ENCODE peak calls at places on chromosomes 12 and 14, in nine cellular contexts. U is prostate gland, B is A549, V is heart left ventricle, J is uterus, X is HCT116, W is thyroid gland, G is endothelial cell of umbilical vein, S is transverse colon. H is an unnamed sample.

GRCh38 chr14:85917631-85918030 is 387.7 kb downstream of the FLRT2 start:
- DNase-seq in U (no peak), B (no peak), V (no peak), J (no peak), X (no peak), W (no peak), G (no peak), S (no peak), H (no peak)

GRCh38 chr12:105935981-105936380 is 202.8 kb downstream of the NUAK1 start:
- DNase-seq in U (no peak), B (no peak), V (no peak), J (no peak), X (no peak), W (no peak), G (peak), S (no peak), H (no peak)

GRCh38 chr12:130552483-130552996 is 163.6 kb downstream of the RIMBP2 start:
- DNase-seq in U (no peak), B (no peak), V (no peak), J (no peak), X (no peak), W (no peak), G (no peak), S (no peak), H (no peak)

GRCh38 chr12:24821691-24822090 is 127.2 kb downstream of the BCAT1 start:
- DNase-seq in U (no peak), B (no peak), V (no peak), J (no peak), X (no peak), W (no peak), G (no peak), S (no peak), H (no peak)

GRCh38 chr12:20523658-20524057 is 155.3 kb downstream of the PDE3A start:
- DNase-seq in U (no peak), B (no peak), V (no peak), J (no peak), X (no peak), W (no peak), G (no peak), S (no peak), H (no peak)

GRCh38 chr14:103624860-103625259 is 4.2 kb upstream of the KLC1 start:
- DNase-seq in U (peak), B (peak), V (peak), J (peak), X (peak), W (peak), G (peak), S (peak), H (peak)

GRCh38 chr14:100832311-100832960 is 6.5 kb downstream of the MEG3 start:
- DNase-seq in U (no peak), B (no peak), V (no peak), J (no peak), X (no peak), W (no peak), G (no peak), S (no peak), H (no peak)

GRCh38 chr14:69483765-69484443 is 624 bp upstream of the PLEKHD1 start:
- DNase-seq in U (no peak), B (peak), V (peak), J (no peak), X (no peak), W (peak), G (no peak), S (peak), H (peak)

GRCh38 chr12:61750604-61751003 is 509.6 kb upstream of the USP15 start:
- DNase-seq in U (no peak), B (no peak), V (no peak), J (no peak), X (no peak), W (no peak), G (no peak), S (no peak), H (no peak)

GRCh38 chr14:99604766-99605298 is 825 bp upstream of the CCDC85C start:
- DNase-seq in U (no peak), B (peak), V (no peak), J (no peak), X (no peak), W (peak), G (peak), S (peak), H (peak)

GRCh38 chr12:120262852-120263724 is 2.4 kb downstream of the PXN start:
- DNase-seq in U (no peak), B (no peak), V (peak), J (no peak), X (no peak), W (peak), G (peak), S (no peak), H (no peak)

GRCh38 chr12:85309180-85309579 is 29.2 kb downstream of the ALX1 start:
- DNase-seq in U (no peak), B (no peak), V (no peak), J (no peak), X (no peak), W (no peak), G (no peak), S (no peak), H (no peak)

GRCh38 chr14:106308839-106309389 is 782.5 kb downstream of the TMEM121 start:
- DNase-seq in U (no peak), B (peak), V (no peak), J (no peak), X (no peak), W (no peak), G (no peak), S (peak), H (peak)

GRCh38 chr12:91763654-91764439 is 381.8 kb downstream of the BTG1 start:
- DNase-seq in U (no peak), B (no peak), V (no peak), J (no peak), X (no peak), W (no peak), G (no peak), S (no peak), H (no peak)

GRCh38 chr14:53217283-53217994 is 64.3 kb upstream of the DDHD1 start:
- DNase-seq in U (peak), B (peak), V (peak), J (peak), X (peak), W (peak), G (peak), S (peak), H (peak)

GRCh38 chr14:42047421-42048045 is 440.9 kb downstream of the LRFN5 start:
- DNase-seq in U (no peak), B (no peak), V (no peak), J (no peak), X (no peak), W (no peak), G (no peak), S (no peak), H (no peak)

GRCh38 chr12:107331912-107332311 is 238.6 kb upstream of the CRY1 start:
- DNase-seq in U (no peak), B (no peak), V (no peak), J (no peak), X (no peak), W (peak), G (no peak), S (no peak), H (no peak)

GRCh38 chr12:103844296-103844695 is 3.3 kb upstream of the NT5DC3 start:
- DNase-seq in U (no peak), B (no peak), V (no peak), J (no peak), X (no peak), W (no peak), G (no peak), S (no peak), H (no peak)

GRCh38 chr12:66240106-66240820 is 51.2 kb downstream of the IRAK3 start:
- DNase-seq in U (no peak), B (no peak), V (no peak), J (no peak), X (no peak), W (no peak), G (no peak), S (no peak), H (no peak)

GRCh38 chr12:12582895-12583303 is 20.2 kb upstream of the DUSP16 start:
- DNase-seq in U (no peak), B (peak), V (no peak), J (no peak), X (no peak), W (peak), G (no peak), S (no peak), H (no peak)

GRCh38 chr12:92208613-92209121 is 63.0 kb upstream of the BTG1 start:
- DNase-seq in U (no peak), B (peak), V (no peak), J (no peak), X (no peak), W (no peak), G (peak), S (no peak), H (no peak)

GRCh38 chr12:95212576-95212975 is 4.7 kb downstream of the FGD6 start:
- DNase-seq in U (no peak), B (no peak), V (no peak), J (no peak), X (no peak), W (no peak), G (peak), S (no peak), H (no peak)

GRCh38 chr12:19419086-19419485 is 20.2 kb upstream of the AEBP2 start:
- DNase-seq in U (no peak), B (no peak), V (no peak), J (no peak), X (no peak), W (no peak), G (no peak), S (no peak), H (no peak)

GRCh38 chr12:111126331-111126730 is 206.0 kb upstream of the MYL2 start:
- DNase-seq in U (no peak), B (peak), V (peak), J (no peak), X (no peak), W (no peak), G (no peak), S (no peak), H (peak)

GRCh38 chr12:117972341-117972740 is 3.6 kb upstream of the KSR2 start:
- DNase-seq in U (no peak), B (no peak), V (no peak), J (no peak), X (no peak), W (no peak), G (no peak), S (peak), H (no peak)

GRCh38 chr14:80959448-80960006 is 4.1 kb downstream of the TSHR start:
- DNase-seq in U (no peak), B (no peak), V (no peak), J (no peak), X (no peak), W (peak), G (no peak), S (peak), H (peak)

GRCh38 chr12:100868487-100868886 is 73.9 kb downstream of the ANO4 start:
- DNase-seq in U (no peak), B (no peak), V (no peak), J (no peak), X (no peak), W (no peak), G (no peak), S (no peak), H (no peak)

GRCh38 chr12:101750152-101750551 is 10.9 kb upstream of the SYCP3 start:
- DNase-seq in U (no peak), B (no peak), V (no peak), J (no peak), X (no peak), W (no peak), G (no peak), S (no peak), H (no peak)

GRCh38 chr12:58314610-58315009 is 373.2 kb downstream of the ATP23 start:
- DNase-seq in U (no peak), B (no peak), V (no peak), J (no peak), X (no peak), W (no peak), G (peak), S (no peak), H (no peak)

GRCh38 chr14:89357655-89358297 is 59.3 kb downstream of the FOXN3 start:
- DNase-seq in U (no peak), B (no peak), V (no peak), J (no peak), X (no peak), W (no peak), G (no peak), S (no peak), H (no peak)

GRCh38 chr12:121697093-121697698 is 15.4 kb upstream of the TMEM120B start:
- DNase-seq in U (peak), B (peak), V (no peak), J (no peak), X (peak), W (no peak), G (peak), S (no peak), H (no peak)

GRCh38 chr14:88386395-88386794 is 938 bp downstream of the SPATA7 start:
- DNase-seq in U (no peak), B (no peak), V (no peak), J (no peak), X (no peak), W (no peak), G (no peak), S (no peak), H (no peak)

GRCh38 chr14:95490727-95491451 is 25.6 kb downstream of the SYNE3 start:
- DNase-seq in U (no peak), B (peak), V (peak), J (no peak), X (peak), W (no peak), G (no peak), S (peak), H (no peak)

GRCh38 chr12:108793756-108794441 is 62.6 kb upstream of the CORO1C start:
- DNase-seq in U (no peak), B (no peak), V (peak), J (no peak), X (no peak), W (peak), G (no peak), S (peak), H (peak)

GRCh38 chr12:105948331-105948730 is 190.4 kb downstream of the NUAK1 start:
- DNase-seq in U (no peak), B (no peak), V (no peak), J (no peak), X (no peak), W (no peak), G (no peak), S (no peak), H (no peak)

GRCh38 chr14:27642251-27642866 is 1044.5 kb upstream of the NOVA1 start:
- DNase-seq in U (no peak), B (no peak), V (no peak), J (no peak), X (no peak), W (no peak), G (no peak), S (no peak), H (no peak)

GRCh38 chr14:81465507-81466228 is 65.5 kb upstream of the STON2 start:
- DNase-seq in U (no peak), B (no peak), V (no peak), J (no peak), X (no peak), W (peak), G (no peak), S (no peak), H (no peak)

GRCh38 chr14:99069946-99070345 is 202.1 kb downstream of the BCL11B start:
- DNase-seq in U (no peak), B (no peak), V (no peak), J (no peak), X (no peak), W (no peak), G (no peak), S (no peak), H (no peak)

GRCh38 chr14:23566782-23567185 is 807 bp downstream of the AP1G2 start:
- DNase-seq in U (peak), B (peak), V (no peak), J (no peak), X (no peak), W (peak), G (no peak), S (no peak), H (no peak)

GRCh38 chr14:23567186-23568020 is at the start of gene AP1G2:
- DNase-seq in U (peak), B (peak), V (peak), J (peak), X (peak), W (peak), G (peak), S (peak), H (peak)

GRCh38 chr14:23569443-23570151 is 2.0 kb upstream of the AP1G2 start:
- DNase-seq in U (no peak), B (peak), V (no peak), J (peak), X (peak), W (no peak), G (no peak), S (no peak), H (no peak)

GRCh38 chr14:23568021-23568599 is 519 bp upstream of the AP1G2 start:
- DNase-seq in U (no peak), B (no peak), V (no peak), J (no peak), X (no peak), W (no peak), G (no peak), S (no peak), H (no peak)

DNA sequence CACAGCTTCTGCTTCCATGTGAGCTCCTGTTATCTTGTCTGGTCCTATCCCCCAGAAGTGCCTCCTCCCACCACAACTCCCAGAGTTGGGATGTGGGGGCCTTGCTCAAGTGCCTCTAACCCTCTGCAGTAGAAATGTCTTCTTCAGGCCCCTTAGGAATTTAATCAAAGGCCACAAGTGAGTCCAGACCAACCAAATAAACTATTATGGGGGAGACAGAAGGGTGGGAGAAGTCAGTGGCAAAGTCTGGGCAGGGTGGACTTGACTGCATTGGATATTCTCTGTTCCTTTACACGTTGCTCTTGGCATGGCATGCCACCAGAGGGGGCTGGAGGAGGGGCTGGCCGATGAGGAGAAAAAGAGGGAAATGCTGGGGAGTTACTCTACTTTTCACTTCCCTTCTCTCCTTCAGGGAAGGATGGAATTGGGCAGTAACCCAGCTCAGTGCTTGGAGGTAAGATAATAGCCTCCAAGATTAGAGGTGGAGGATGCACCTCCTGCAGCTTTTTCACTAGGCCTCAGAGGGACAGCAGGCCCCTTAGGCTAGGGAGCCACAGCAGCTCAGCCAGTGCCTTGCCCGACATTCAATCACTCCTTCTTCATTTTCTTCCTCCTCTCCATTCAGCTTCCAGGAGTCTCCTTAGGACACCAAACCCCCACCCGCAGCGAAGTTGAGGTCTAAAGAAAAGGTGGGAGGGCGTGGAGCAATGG is 1.2 kb upstream of the AP1G2 start:
- DNase-seq in U (no peak), B (peak), V (no peak), J (peak), X (no peak), W (no peak), G (no peak), S (no peak), H (no peak)
- TF ChIP-seq CTCF in U (no peak), B (peak), V (no peak), J (no peak), X (peak), W (no peak), G (peak), S (peak), H (no peak)

GRCh38 chr14:32472081-32472480 is 143.0 kb downstream of the AKAP6 start:
- DNase-seq in U (no peak), B (no peak), V (no peak), J (no peak), X (no peak), W (no peak), G (no peak), S (no peak), H (no peak)
- H3K4me3 ChIP-seq in U (no peak), B (no peak), V (no peak), J (no peak), X (no peak), W (no peak), G (no peak), S (no peak), H (no peak)

GRCh38 chr12:67645571-67645970 is 3.0 kb upstream of the DYRK2 start:
- DNase-seq in U (no peak), B (no peak), V (no peak), J (no peak), X (no peak), W (no peak), G (no peak), S (no peak), H (no peak)

GRCh38 chr12:67645126-67645525 is 3.4 kb upstream of the DYRK2 start:
- DNase-seq in U (no peak), B (no peak), V (no peak), J (no peak), X (no peak), W (no peak), G (no peak), S (no peak), H (no peak)

GRCh38 chr12:67638694-67639093 is 9.9 kb upstream of the DYRK2 start:
- DNase-seq in U (no peak), B (no peak), V (no peak), J (no peak), X (no peak), W (no peak), G (no peak), S (no peak), H (no peak)

GRCh38 chr12:67637718-67638117 is 10.8 kb upstream of the DYRK2 start:
- DNase-seq in U (no peak), B (no peak), V (no peak), J (no peak), X (no peak), W (no peak), G (no peak), S (no peak), H (no peak)

DNA sequence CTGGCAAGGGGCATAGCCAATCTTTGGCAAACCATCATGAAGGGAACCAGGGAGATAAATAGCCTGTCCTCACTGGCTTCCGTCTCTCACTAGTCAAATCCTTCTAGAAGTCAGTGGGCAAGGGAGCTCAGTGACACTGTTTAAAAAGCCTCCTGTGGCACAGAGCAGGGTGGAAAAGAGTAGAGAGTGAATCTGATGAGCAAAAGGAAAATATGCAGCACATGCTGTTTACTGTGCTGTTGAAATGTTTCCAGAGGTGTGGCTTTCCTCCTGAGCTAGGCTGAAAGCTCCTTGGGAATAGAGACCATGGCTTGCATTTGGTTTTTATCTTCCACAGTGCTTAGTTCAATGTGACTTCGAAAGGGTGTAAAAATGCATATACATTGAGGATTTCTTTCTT is 7.7 kb upstream of the DYRK2 start:
- DNase-seq in U (no peak), B (no peak), V (no peak), J (no peak), X (no peak), W (no peak), G (no peak), S (no peak), H (no peak)
- TF ChIP-seq POLR2A in U (no peak), B (no peak), V (no peak), J (no peak), X (no peak), W (no peak), G (no peak), S (no peak), H (no peak)

DNA sequence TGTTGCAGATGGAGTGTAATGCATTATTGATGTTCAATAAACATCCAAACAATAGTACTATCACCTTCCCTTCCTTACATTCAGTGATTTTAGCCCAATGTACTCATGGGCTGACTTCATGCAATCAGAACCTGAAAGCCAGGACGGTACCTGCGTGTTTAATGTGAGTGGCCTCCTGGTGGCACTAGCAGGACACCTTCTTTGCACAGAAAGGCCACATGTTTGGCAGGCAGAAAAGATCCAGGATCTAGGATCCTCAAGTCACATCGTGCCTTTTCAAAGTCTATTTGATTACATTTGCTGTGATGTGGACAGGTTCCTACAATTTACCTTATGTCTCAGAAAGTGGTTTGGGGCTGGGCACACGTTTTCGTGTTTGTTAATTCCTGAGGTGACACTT is 82.9 kb downstream of the NEDD1 start:
- DNase-seq in U (no peak), B (peak), V (no peak), J (no peak), X (peak), W (peak), G (peak), S (no peak), H (no peak)
- TF ChIP-seq CTCF in U (no peak), B (peak), V (no peak), J (no peak), X (peak), W (peak), G (peak), S (no peak), H (peak)

GRCh38 chr12:124500232-124501079 is 67.0 kb downstream of the NCOR2 start:
- DNase-seq in U (no peak), B (no peak), V (no peak), J (no peak), X (no peak), W (peak), G (no peak), S (no peak), H (no peak)
- H3K4me3 ChIP-seq in U (no peak), B (no peak), V (no peak), J (no peak), X (no peak), W (no peak), G (no peak), S (no peak), H (no peak)

GRCh38 chr12:123106640-123107359 is 44.1 kb downstream of the PITPNM2 start:
- DNase-seq in U (no peak), B (peak), V (peak), J (no peak), X (no peak), W (no peak), G (peak), S (peak), H (peak)
- TF ChIP-seq POLR2A in U (no peak), B (no peak), V (no peak), J (no peak), X (no peak), W (no peak), G (no peak), S (no peak), H (no peak)